ENCODE peak calls at places on chromosomes 3 and 15, in six cellular contexts. T is HepG2, O is upper lobe of left lung, K is GM12878, X is K562, E is HCT116. D is an unnamed sample.

GRCh38 chr15:62453356-62453755 is 288.3 kb upstream of the C2CD4B start:
- ATAC-seq in X (no peak), O (no peak), T (no peak), E (no peak), K (no peak), D (no peak)

GRCh38 chr3:114496874-114497273 is 203.0 kb downstream of the TIGIT start:
- ATAC-seq in T (peak; percentile 92), E (peak; percentile 35), K (no peak), X (no peak), O (peak; percentile 70), D (peak; percentile 83)

GRCh38 chr15:81642451-81642990 is 268.5 kb upstream of the TMC3 start:
- ATAC-seq in T (no peak), K (no peak), O (peak; percentile 84), X (no peak), E (no peak), D (no peak)

GRCh38 chr3:73143401-73143800 is 81.9 kb downstream of the EBLN2 start:
- ATAC-seq in X (no peak), O (no peak), T (no peak), E (no peak), K (no peak), D (no peak)

GRCh38 chr15:68228971-68229385 is 550 bp downstream of the CLN6 start:
- ATAC-seq in T (peak; percentile 11), O (peak; percentile 30), K (peak; percentile 11), X (peak; percentile 8), E (peak; percentile 23), D (no peak)

GRCh38 chr3:158792709-158793108 is 9.1 kb upstream of the MFSD1 start:
- ATAC-seq in T (no peak), X (no peak), E (no peak), K (no peak), O (peak; percentile 88), D (no peak)

GRCh38 chr15:65937476-65937875 is 68.2 kb downstream of the RAB11A start:
- ATAC-seq in O (no peak), K (no peak), E (peak; percentile 24), X (peak; percentile 33), T (no peak), D (no peak)

GRCh38 chr15:66765478-66766281 is 63.6 kb downstream of the SMAD6 start:
- ATAC-seq in E (peak; percentile 80), K (peak; percentile 94), O (peak; percentile 52), T (peak; percentile 70), X (peak; percentile 57), D (no peak)

GRCh38 chr15:82539690-82540054 is 585 bp downstream of the RPS17 start:
- ATAC-seq in X (peak; percentile 2), O (peak; percentile 7), T (no peak), E (no peak), K (peak; percentile 0), D (no peak)

GRCh38 chr15:74800559-74801094 is 12.0 kb upstream of the LMAN1L start:
- ATAC-seq in E (peak; percentile 17), K (no peak), T (peak; percentile 33), O (peak; percentile 8), X (no peak), D (no peak)

GRCh38 chr3:195761031-195761430 is 40.3 kb downstream of the MUC20 start:
- ATAC-seq in O (no peak), T (no peak), X (no peak), K (no peak), E (no peak), D (peak; percentile 2)

GRCh38 chr3:23836536-23837230 is 30.9 kb downstream of the UBE2E1 start:
- ATAC-seq in O (peak; percentile 58), T (no peak), K (peak; percentile 65), E (no peak), X (peak; percentile 47), D (no peak)

GRCh38 chr3:131550562-131551188 is 47.9 kb upstream of the MRPL3 start:
- ATAC-seq in X (no peak), O (no peak), E (no peak), T (no peak), K (no peak), D (no peak)

GRCh38 chr3:61594144-61594977 is 33.0 kb downstream of the PTPRG start:
- ATAC-seq in E (no peak), K (peak; percentile 47), T (no peak), X (no peak), O (no peak), D (no peak)

GRCh38 chr3:167675835-167676234 is 22.1 kb upstream of the WDR49 start:
- ATAC-seq in K (no peak), O (no peak), E (no peak), X (no peak), T (no peak), D (no peak)

GRCh38 chr3:157159037-157159761 is 748 bp downstream of the CCNL1 start:
- ATAC-seq in O (peak; percentile 76), X (peak; percentile 78), K (peak; percentile 75), T (peak; percentile 72), E (peak; percentile 52), D (peak; percentile 20)
- TF ChIP-seq POLR2AphosphoS5 in O (peak; percentile 27), X (no peak), K (no peak), T (no peak), E (no peak), D (no peak)

DNA sequence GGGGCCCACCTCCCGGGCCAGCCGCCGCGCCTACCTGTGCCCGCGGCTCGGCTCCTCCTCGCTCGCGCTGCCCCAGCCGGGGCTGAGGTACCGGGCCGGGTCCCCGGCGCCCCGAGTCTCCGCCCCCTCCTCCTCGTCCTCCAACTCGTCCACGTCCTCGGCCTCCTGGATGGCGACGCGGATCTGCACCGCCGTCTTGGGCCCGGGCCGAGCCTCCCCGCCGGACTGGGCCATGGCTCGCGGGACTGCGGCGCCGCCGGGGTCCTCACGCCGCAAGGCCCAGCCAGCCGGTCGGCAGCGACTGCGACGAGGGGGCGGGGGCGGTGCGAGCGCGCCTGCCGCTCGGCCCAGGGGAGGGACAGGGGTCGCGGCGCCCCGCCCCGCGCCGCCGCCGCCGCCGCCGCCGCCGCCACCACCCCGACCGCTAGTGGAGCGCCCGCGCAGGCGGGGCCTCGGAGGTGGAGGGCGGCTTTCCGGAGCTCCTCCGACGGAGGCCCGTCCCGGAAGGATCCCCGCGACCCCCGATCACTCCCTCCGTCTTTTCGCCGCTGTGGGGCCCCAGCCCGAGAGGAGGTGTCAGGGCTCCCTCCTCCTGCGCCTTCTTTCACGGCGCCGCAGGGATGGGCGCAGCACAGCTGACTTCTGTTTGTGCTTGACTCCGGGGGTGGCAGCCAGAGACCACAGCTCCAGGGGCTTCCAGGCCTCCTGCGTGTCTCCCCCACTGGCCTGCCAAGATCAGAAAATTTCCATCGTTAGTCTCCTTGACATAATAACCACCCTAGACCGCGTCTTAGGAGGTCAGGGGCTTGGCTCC is at the start of gene LARP6:
- ATAC-seq in O (peak; percentile 85), E (peak; percentile 90), K (peak; percentile 50), T (peak; percentile 81), X (no peak), D (peak; percentile 87)
- H3K27ac ChIP-seq in O (peak within 1 kb of the TSS; percentile 89), E (peak within 1 kb of the TSS; percentile 55), K (peak within 1 kb of the TSS; percentile 23), T (no peak within 1 kb of the TSS), X (no peak within 1 kb of the TSS), D (peak within 1 kb of the TSS; percentile 68)

DNA sequence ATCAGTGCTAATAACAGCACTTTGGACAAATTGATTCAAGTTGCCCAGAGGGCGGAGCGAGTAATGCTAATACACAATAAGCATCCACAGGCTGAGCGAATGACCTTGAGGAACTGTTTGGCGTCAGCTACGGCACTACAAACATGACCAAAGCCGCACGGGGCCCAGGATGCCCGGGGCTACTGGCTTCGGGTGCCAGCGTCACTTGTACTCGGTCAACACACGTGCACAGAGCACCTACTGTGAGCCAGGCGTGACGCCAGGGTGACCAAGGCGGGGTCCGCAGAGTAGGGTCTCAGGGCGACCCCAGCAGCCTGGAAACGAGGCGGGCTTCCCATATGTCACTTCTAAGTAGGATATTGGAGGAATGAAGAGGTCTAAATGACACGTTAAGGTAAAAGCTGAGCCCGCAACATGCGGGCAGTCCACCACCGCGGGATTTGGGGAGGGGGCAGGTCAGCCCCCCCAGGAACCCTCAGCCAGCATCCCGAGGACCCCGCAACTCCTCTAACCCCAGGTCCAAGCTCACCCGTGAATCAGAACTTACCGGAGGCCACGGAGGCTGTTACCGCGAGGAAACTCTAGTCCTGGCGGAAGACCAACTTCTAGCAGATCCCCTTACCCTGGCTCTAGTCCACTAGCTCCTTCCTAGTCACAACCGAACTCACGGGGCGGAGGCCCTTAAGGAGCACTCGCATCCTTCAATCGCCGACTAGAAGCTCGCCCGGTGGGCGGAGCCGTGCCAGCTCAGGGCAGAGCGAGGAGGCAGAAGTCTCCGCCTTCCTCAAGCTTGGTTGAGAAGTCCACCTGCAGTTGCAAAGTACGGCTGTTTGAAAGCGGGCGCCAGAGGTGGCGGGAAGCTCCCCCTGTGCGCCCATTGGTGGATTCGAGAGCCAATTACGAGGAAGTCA is at the start of gene CEP152:
- ATAC-seq in X (peak; percentile 97), T (peak; percentile 98), K (peak; percentile 94), E (peak; percentile 95), O (peak; percentile 99), D (peak; percentile 100)
- TF ChIP-seq POLR2A in X (peak; percentile 90), T (peak; percentile 61), K (peak; percentile 87), E (peak; percentile 40), O (no peak), D (no peak)

DNA sequence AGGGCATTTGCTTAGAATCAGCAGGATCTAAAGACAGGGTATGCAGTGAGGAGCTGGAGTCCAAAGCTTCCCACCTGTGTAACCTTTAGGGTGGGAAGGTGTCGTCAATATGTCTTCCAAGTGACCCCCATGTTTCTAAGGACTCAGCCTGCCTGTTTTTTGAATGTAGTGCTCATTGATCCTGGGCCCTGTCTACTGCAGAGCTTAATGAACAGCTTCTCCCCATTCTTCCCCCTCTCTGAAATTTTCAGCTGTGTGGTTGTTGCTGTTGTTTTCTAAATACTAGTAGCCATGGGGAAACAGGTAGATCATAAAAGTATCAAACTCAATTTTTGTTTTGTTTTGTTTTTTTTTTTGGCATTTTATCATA is 39.7 kb downstream of the MBNL1 start:
- ATAC-seq in K (peak; percentile 7), E (no peak), X (no peak), T (peak; percentile 70), O (no peak), D (peak; percentile 6)
- TF ChIP-seq POLR2AphosphoS5 in K (no peak), E (no peak), X (no peak), T (no peak), O (no peak), D (no peak)

GRCh38 chr3:22306454-22306853 is 555.4 kb upstream of the ZNF385D start:
- ATAC-seq in O (no peak), X (no peak), E (no peak), K (no peak), T (no peak), D (no peak)
- H3K27ac ChIP-seq in O (no peak overlapping the region), X (no peak overlapping the region), E (no peak overlapping the region), K (no peak overlapping the region), T (no peak overlapping the region), D (no peak overlapping the region)

GRCh38 chr3:4824948-4825325 is 154.3 kb upstream of the BHLHE40 start:
- ATAC-seq in E (peak; percentile 62), T (no peak), O (peak; percentile 72), X (peak; percentile 34), K (no peak), D (no peak)

GRCh38 chr3:4827767-4828166 is 151.5 kb upstream of the BHLHE40 start:
- ATAC-seq in X (no peak), T (no peak), O (no peak), K (no peak), E (no peak), D (no peak)

GRCh38 chr3:4828279-4829030 is 150.8 kb upstream of the BHLHE40 start:
- ATAC-seq in X (peak; percentile 4), O (peak; percentile 64), T (no peak), K (no peak), E (no peak), D (peak; percentile 69)

GRCh38 chr3:4825572-4826236 is 153.5 kb upstream of the BHLHE40 start:
- ATAC-seq in T (peak; percentile 65), O (peak; percentile 29), K (peak; percentile 3), E (peak; percentile 29), X (peak; percentile 88), D (peak; percentile 26)

GRCh38 chr3:4826237-4827100 is 152.8 kb upstream of the BHLHE40 start:
- ATAC-seq in T (no peak), O (peak; percentile 73), X (no peak), E (peak; percentile 17), K (peak; percentile 9), D (peak; percentile 80)
- TF ChIP-seq POLR2A in T (no peak), O (no peak), X (no peak), E (no peak), K (peak; percentile 31), D (no peak)